ENCODE peak calls at places on chromosomes 2 and 18, in five cellular contexts. F is nephron progenitor cell, W is thoracic aorta, B is uterus, N is brain microvascular endothelial cell. Z is an unnamed sample.

GRCh38 chr2:107585851-107586250 is 240.8 kb upstream of the RGPD4 start:
- DNase-seq in F (no peak), W (no peak), B (no peak), N (peak), Z (no peak)

GRCh38 chr2:7118606-7119503 is 201.6 kb downstream of the RNF144A start:
- DNase-seq in F (peak), W (no peak), B (peak), N (peak), Z (no peak)

GRCh38 chr2:209642146-209642815 is 129.4 kb upstream of the UNC80 start:
- DNase-seq in F (no peak), W (no peak), B (no peak), N (no peak), Z (no peak)

GRCh38 chr2:215917953-215918620 is 95.3 kb downstream of the MREG start:
- DNase-seq in F (no peak), W (no peak), B (no peak), N (no peak), Z (no peak)

GRCh38 chr2:12675801-12676200 is 40.9 kb upstream of the TRIB2 start:
- DNase-seq in F (no peak), W (no peak), B (no peak), N (peak), Z (no peak)

GRCh38 chr18:374735-375168 is 106.9 kb upstream of the THOC1 start:
- DNase-seq in F (no peak), W (no peak), B (peak), N (no peak), Z (no peak)

GRCh38 chr2:102780467-102780866 is 18.6 kb downstream of the TMEM182 start:
- DNase-seq in F (no peak), W (no peak), B (no peak), N (no peak), Z (no peak)

GRCh38 chr2:107025291-107025857 is 139.4 kb upstream of the ST6GAL2 start:
- DNase-seq in F (no peak), W (no peak), B (no peak), N (no peak), Z (no peak)

GRCh38 chr2:26694001-26694400 is 1.5 kb downstream of the KCNK3 start:
- DNase-seq in F (no peak), W (no peak), B (no peak), N (no peak), Z (no peak)

GRCh38 chr2:210963386-210963785 is 407.0 kb downstream of the CPS1 start:
- DNase-seq in F (no peak), W (no peak), B (no peak), N (no peak), Z (no peak)

GRCh38 chr2:18046558-18046957 is 168.1 kb downstream of the KCNS3 start:
- DNase-seq in F (no peak), W (no peak), B (no peak), N (peak), Z (no peak)

GRCh38 chr2:46964835-46965560 is 49.4 kb upstream of the MCFD2 start:
- DNase-seq in F (no peak), W (no peak), B (no peak), N (peak), Z (no peak)

GRCh38 chr2:74186038-74186437 is 7.4 kb upstream of the MOB1A start:
- DNase-seq in F (no peak), W (no peak), B (no peak), N (no peak), Z (no peak)

GRCh38 chr2:133485868-133486267 is 82.4 kb downstream of the NCKAP5 start:
- DNase-seq in F (no peak), W (no peak), B (no peak), N (no peak), Z (no peak)

GRCh38 chr2:197073701-197074433 is 147.4 kb upstream of the PGAP1 start:
- DNase-seq in F (no peak), W (no peak), B (peak), N (peak), Z (peak)

GRCh38 chr2:71700880-71701397 is 247.6 kb downstream of the DYSF start:
- DNase-seq in F (no peak), W (peak), B (peak), N (no peak), Z (no peak)

GRCh38 chr2:109173311-109174171 is 44.5 kb downstream of the SH3RF3 start:
- DNase-seq in F (no peak), W (peak), B (peak), N (peak), Z (no peak)

GRCh38 chr2:164024396-164024795 is 288.6 kb upstream of the FIGN start:
- DNase-seq in F (no peak), W (no peak), B (no peak), N (no peak), Z (no peak)

GRCh38 chr2:96839288-96839874 is 4.4 kb downstream of the ANKRD23 start:
- DNase-seq in F (no peak), W (no peak), B (no peak), N (no peak), Z (no peak)

GRCh38 chr2:88818381-88818780 is 126.9 kb downstream of the RPIA start:
- DNase-seq in F (no peak), W (no peak), B (no peak), N (no peak), Z (no peak)

GRCh38 chr2:70078384-70078783 is 8.9 kb upstream of the PCBP1 start:
- DNase-seq in F (no peak), W (no peak), B (no peak), N (no peak), Z (no peak)

GRCh38 chr2:161871113-161871512 is 202.9 kb downstream of the DPP4 start:
- DNase-seq in F (no peak), W (no peak), B (no peak), N (no peak), Z (no peak)

GRCh38 chr2:13522917-13523821 is 806.4 kb downstream of the TRIB2 start:
- DNase-seq in F (no peak), W (no peak), B (peak), N (peak), Z (peak)

GRCh38 chr2:98607741-98608117 is 583 bp downstream of the COA5 start:
- DNase-seq in F (no peak), W (no peak), B (no peak), N (no peak), Z (no peak)

GRCh38 chr2:98607104-98607503 is 1.2 kb downstream of the COA5 start:
- DNase-seq in F (no peak), W (no peak), B (no peak), N (no peak), Z (no peak)

GRCh38 chr2:98606431-98606830 is 1.9 kb downstream of the COA5 start:
- DNase-seq in F (no peak), W (no peak), B (no peak), N (no peak), Z (no peak)

GRCh38 chr2:98608962-98609604 is 694 bp downstream of the UNC50 start:
- DNase-seq in F (peak), W (no peak), B (peak), N (peak), Z (peak)

GRCh38 chr2:98608118-98608961 is at the start of the genes COA5 and UNC50:
- DNase-seq in F (peak), W (peak), B (peak), N (peak), Z (peak)
- TF ChIP-seq CTCF in F (no peak), W (no peak), B (no peak), N (no peak), Z (no peak)

GRCh38 chr2:208077286-208077685 is 47.0 kb downstream of the CRYGD start:
- DNase-seq in F (no peak), W (no peak), B (no peak), N (peak), Z (no peak)
- TF ChIP-seq CTCF in F (no peak), W (no peak), B (no peak), N (no peak), Z (no peak)

GRCh38 chr2:236177604-236177966 is 9.4 kb upstream of the GBX2 start:
- DNase-seq in F (peak), W (no peak), B (no peak), N (no peak), Z (no peak)
- TF ChIP-seq CTCF in F (no peak), W (no peak), B (peak), N (peak), Z (peak)

GRCh38 chr18:9612215-9612830 is 2.0 kb downstream of the PPP4R1 start:
- DNase-seq in F (peak), W (no peak), B (no peak), N (no peak), Z (no peak)
- TF ChIP-seq CTCF in F (peak), W (peak), B (peak), N (peak), Z (peak)

Z was measured in retinal pigment epithelial cell.